ENCODE peak calls at places on chromosomes 1 and 21, in eight cellular contexts. P is activated T-helper 9 cell treated with anti-CD3 and anti-CD28 coated beads, Interleukin-2, amount 50 U/mL, for 16 hours; E is activated effector memory CD4-positive, alpha-beta T cell treated with Interleukin-2 at 50 U/mL for 16 hours; X is pulmonary artery endothelial cell; B is left ventricle myocardium superior; G is fibroblast of mammary gland; H is MV-4-11; Y is cerebellum. M is an unnamed sample.

GRCh38 chr1:201295861-201296260 is 12.6 kb downstream of the PKP1 start:
- DNase-seq in P (no peak), E (no peak), X (no peak), B (no peak), G (peak; percentile 81), H (no peak), Y (no peak), M (no peak)

GRCh38 chr1:182589520-182589919 is 464 bp upstream of the RNASEL start:
- DNase-seq in P (no peak), E (no peak), X (no peak), B (no peak), G (no peak), H (no peak), Y (no peak), M (no peak)

GRCh38 chr1:15756143-15757015 is 2.2 kb upstream of the FBLIM1 start:
- DNase-seq in P (no peak), E (no peak), X (no peak), B (no peak), G (no peak), H (no peak), Y (no peak), M (no peak)

GRCh38 chr1:157969693-157970485 is 23.6 kb upstream of the KIRREL1 start:
- DNase-seq in P (no peak), E (no peak), X (peak; percentile 67), B (no peak), G (peak; percentile 94), H (peak; percentile 4), Y (no peak), M (no peak)

GRCh38 chr1:184150776-184151531 is 99.4 kb downstream of the TSEN15 start:
- DNase-seq in P (no peak), E (no peak), X (no peak), B (no peak), G (peak; percentile 56), H (no peak), Y (peak; percentile 69), M (no peak)

GRCh38 chr1:246814890-246815289 is 90.7 kb downstream of the SCCPDH start:
- DNase-seq in P (no peak), E (no peak), X (no peak), B (no peak), G (no peak), H (no peak), Y (no peak), M (no peak)

GRCh38 chr1:27290586-27290985 is 31.4 kb upstream of the TMEM222 start:
- DNase-seq in P (no peak), E (no peak), X (no peak), B (no peak), G (no peak), H (no peak), Y (no peak), M (no peak)

GRCh38 chr1:94142022-94142421 is 21.1 kb upstream of the ABCA4 start:
- DNase-seq in P (no peak), E (no peak), X (peak; percentile 87), B (no peak), G (peak; percentile 84), H (no peak), Y (no peak), M (no peak)

GRCh38 chr1:60068393-60069045 is 5.1 kb downstream of the C1orf87 start:
- DNase-seq in P (no peak), E (no peak), X (no peak), B (no peak), G (peak; percentile 86), H (no peak), Y (no peak), M (no peak)

GRCh38 chr1:69932760-69933159 is 272.6 kb downstream of the LRRC40 start:
- DNase-seq in P (no peak), E (no peak), X (no peak), B (no peak), G (no peak), H (no peak), Y (no peak), M (no peak)

GRCh38 chr1:198462365-198463025 is 78.0 kb downstream of the ATP6V1G3 start:
- DNase-seq in P (no peak), E (no peak), X (no peak), B (no peak), G (peak; percentile 53), H (no peak), Y (no peak), M (no peak)

GRCh38 chr1:33396188-33397124 is 34.4 kb downstream of the PHC2 start:
- DNase-seq in P (no peak), E (no peak), X (no peak), B (no peak), G (no peak), H (peak; percentile 41), Y (no peak), M (no peak)

GRCh38 chr1:221987860-221988520 is 246.1 kb upstream of the DUSP10 start:
- DNase-seq in P (no peak), E (no peak), X (no peak), B (no peak), G (peak; percentile 91), H (peak; percentile 49), Y (no peak), M (no peak)

GRCh38 chr1:204821924-204822323 is 48.7 kb upstream of the NFASC start:
- DNase-seq in P (no peak), E (no peak), X (no peak), B (no peak), G (no peak), H (no peak), Y (no peak), M (no peak)

GRCh38 chr21:42218836-42219605 is at the start of gene ABCG1:
- DNase-seq in P (no peak), E (peak; percentile 24), X (no peak), B (peak; percentile 78), G (no peak), H (no peak), Y (peak; percentile 89), M (peak; percentile 51)

GRCh38 chr1:30418426-30419245 is 304.7 kb downstream of the MATN1 start:
- DNase-seq in P (no peak), E (no peak), X (no peak), B (no peak), G (no peak), H (no peak), Y (no peak), M (no peak)

GRCh38 chr1:61403863-61404615 is 320.9 kb downstream of the TM2D1 start:
- DNase-seq in P (no peak), E (no peak), X (peak; percentile 49), B (no peak), G (peak; percentile 22), H (peak; percentile 27), Y (no peak), M (no peak)

M was measured in activated CD4-positive, CD25-positive, alpha-beta regulatory T cell treated with anti-CD3 and anti-CD28 coated beads, Interleukin-2, amount 50 U/mL, for 72 hours.